ENCODE peak calls at places on chromosome 16, in ten cellular contexts. W, U, X, M, I, C, B, K, F and Z are unnamed samples.

GRCh38 chr16:79543219-79543618 is 57.3 kb downstream of the MAF start:
- ATAC-seq in W (peak; percentile 92), U (no peak), X (no peak), M (no peak), I (no peak), C (peak; percentile 84), B (no peak), K (peak; percentile 57), F (no peak), Z (no peak)

GRCh38 chr16:49564577-49565224 is 191.1 kb downstream of the C16orf78 start:
- ATAC-seq in W (peak; percentile 12), U (no peak), X (peak; percentile 23), M (peak; percentile 38), I (no peak), C (peak; percentile 34), B (no peak), K (peak; percentile 43), F (no peak), Z (no peak)

GRCh38 chr16:11470676-11471415 is 115.9 kb downstream of the LITAF start:
- ATAC-seq in W (no peak), U (no peak), X (no peak), M (no peak), I (no peak), C (no peak), B (peak; percentile 57), K (peak; percentile 19), F (no peak), Z (no peak)

GRCh38 chr16:85568519-85568918 is 44.6 kb upstream of the GSE1 start:
- ATAC-seq in W (no peak), U (no peak), X (peak; percentile 55), M (no peak), I (no peak), C (no peak), B (no peak), K (no peak), F (peak; percentile 70), Z (peak; percentile 60)

GRCh38 chr16:16865374-16865773 is 486.4 kb downstream of the NPIPA7 start:
- ATAC-seq in W (peak; percentile 88), U (no peak), X (no peak), M (no peak), I (no peak), C (peak; percentile 87), B (no peak), K (peak; percentile 78), F (no peak), Z (no peak)

GRCh38 chr16:60137891-60138290 is 1403.8 kb upstream of the GOT2 start:
- ATAC-seq in W (no peak), U (no peak), X (no peak), M (no peak), I (no peak), C (no peak), B (no peak), K (no peak), F (no peak), Z (no peak)

GRCh38 chr16:29141586-29142324 is 156.9 kb downstream of the LAT start:
- ATAC-seq in W (no peak), U (no peak), X (no peak), M (no peak), I (no peak), C (no peak), B (no peak), K (no peak), F (no peak), Z (no peak)

GRCh38 chr16:81657224-81657623 is 121.9 kb upstream of the PLCG2 start:
- ATAC-seq in W (no peak), U (no peak), X (no peak), M (no peak), I (no peak), C (no peak), B (no peak), K (no peak), F (no peak), Z (no peak)

GRCh38 chr16:88731699-88732098 is 25.4 kb downstream of the CTU2 start:
- ATAC-seq in W (no peak), U (no peak), X (no peak), M (no peak), I (no peak), C (no peak), B (no peak), K (peak; percentile 39), F (no peak), Z (no peak)

GRCh38 chr16:88460496-88461169 is 7.6 kb downstream of the ZFPM1 start:
- ATAC-seq in W (no peak), U (no peak), X (no peak), M (no peak), I (no peak), C (no peak), B (no peak), K (no peak), F (no peak), Z (no peak)

GRCh38 chr16:89422527-89422904 is 67.8 kb downstream of the ANKRD11 start:
- ATAC-seq in W (peak; percentile 60), U (peak; percentile 37), X (peak; percentile 45), M (peak; percentile 83), I (peak; percentile 73), C (peak; percentile 72), B (peak; percentile 22), K (no peak), F (peak; percentile 38), Z (no peak)

GRCh38 chr16:80680046-80680445 is 124.4 kb downstream of the CDYL2 start:
- ATAC-seq in W (no peak), U (no peak), X (no peak), M (no peak), I (no peak), C (no peak), B (no peak), K (no peak), F (no peak), Z (no peak)

GRCh38 chr16:66585477-66586239 is 6.4 kb downstream of the CMTM2 start:
- ATAC-seq in W (peak; percentile 64), U (no peak), X (peak; percentile 46), M (no peak), I (peak; percentile 35), C (peak; percentile 75), B (no peak), K (peak; percentile 40), F (peak; percentile 25), Z (no peak)

GRCh38 chr16:69397821-69398521 is 12.2 kb upstream of the TERF2 start:
- ATAC-seq in W (peak; percentile 84), U (no peak), X (peak; percentile 60), M (peak; percentile 90), I (peak; percentile 75), C (peak; percentile 91), B (peak; percentile 59), K (peak; percentile 86), F (peak; percentile 41), Z (peak; percentile 66)
- H3K4me3 ChIP-seq in W (no peak overlapping the region), U (no peak overlapping the region), X (no peak overlapping the region), M (no peak overlapping the region), I (no peak overlapping the region), C (peak overlapping the region; percentile 10), B (no peak overlapping the region), K (no peak overlapping the region), F (no peak overlapping the region), Z (no peak overlapping the region)

DNA sequence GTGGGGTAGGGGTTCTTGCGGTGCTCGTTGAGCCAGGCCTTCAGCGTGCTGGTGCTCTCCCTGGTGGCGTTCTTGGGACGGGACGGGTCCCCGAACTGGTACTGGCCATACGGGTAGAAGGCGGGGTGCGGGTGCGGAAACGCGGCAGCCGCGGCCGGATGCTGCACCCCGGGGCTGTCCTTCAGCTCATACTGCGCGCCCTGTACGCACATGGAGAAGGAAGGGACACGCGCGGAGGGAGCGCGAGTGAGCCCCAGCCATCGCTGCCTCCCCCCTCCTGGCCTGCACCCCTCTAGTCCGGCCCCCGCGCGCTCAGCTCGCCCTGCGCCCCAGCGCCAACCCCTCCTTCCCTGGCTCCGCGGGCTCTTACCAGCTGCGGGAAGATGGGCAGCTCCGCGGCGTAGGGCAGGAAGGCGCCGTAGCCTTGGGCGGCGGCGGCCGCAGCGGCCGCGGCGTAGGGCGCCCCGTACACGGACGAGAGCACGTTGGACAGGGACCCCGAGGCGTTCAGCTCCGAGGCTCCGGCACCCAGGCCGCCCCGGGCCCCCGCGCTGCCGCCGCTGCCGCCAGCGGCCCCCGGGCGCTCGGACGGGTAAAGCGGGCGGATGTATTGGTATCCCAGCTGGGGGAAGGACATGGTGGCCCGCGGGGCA is 1.0 kb downstream of the IRX3 start:
- ATAC-seq in W (peak; percentile 0), U (no peak), X (no peak), M (peak; percentile 17), I (no peak), C (peak; percentile 1), B (peak; percentile 9), K (no peak), F (peak; percentile 8), Z (no peak)
- H3K4me3 ChIP-seq in W (peak overlapping the region; percentile 93), U (no peak overlapping the region), X (peak overlapping the region; percentile 65), M (peak overlapping the region; percentile 78), I (peak overlapping the region; percentile 37), C (peak overlapping the region; percentile 84), B (peak overlapping the region; percentile 71), K (peak overlapping the region; percentile 54), F (no peak overlapping the region), Z (no peak overlapping the region)

DNA sequence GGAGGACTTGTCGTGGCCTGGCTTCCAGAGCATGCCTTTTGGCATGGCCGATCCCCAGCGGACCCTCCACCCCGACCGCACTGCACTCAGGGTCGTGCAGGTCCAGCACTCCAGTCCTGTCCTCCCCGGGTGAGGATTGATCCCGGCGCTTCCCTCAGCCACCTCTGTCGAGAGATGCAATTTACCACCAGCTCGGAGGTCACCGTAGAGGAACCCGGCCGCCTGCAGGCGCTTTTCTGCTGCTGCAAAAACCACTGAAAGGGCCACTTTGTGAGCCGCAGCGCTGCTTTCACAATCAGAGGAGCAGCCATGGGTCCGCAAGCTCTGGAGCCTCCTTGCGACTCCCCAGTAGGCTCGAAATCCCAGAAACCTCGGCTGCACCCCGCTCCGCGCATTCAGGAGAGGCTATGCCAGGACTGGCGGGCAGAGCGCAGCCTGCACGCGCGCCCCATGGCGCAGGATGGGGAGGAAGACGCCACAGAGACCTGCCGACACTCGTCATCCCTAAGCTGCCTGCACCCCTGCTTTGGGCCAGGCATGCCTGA is 134.2 kb downstream of the HS3ST2 start:
- ATAC-seq in W (peak; percentile 61), U (no peak), X (peak; percentile 31), M (peak; percentile 56), I (peak; percentile 36), C (no peak), B (no peak), K (peak; percentile 47), F (no peak), Z (no peak)
- H3K4me3 ChIP-seq in W (peak overlapping the region; percentile 1), U (no peak overlapping the region), X (no peak overlapping the region), M (peak overlapping the region; percentile 8), I (no peak overlapping the region), C (peak overlapping the region; percentile 18), B (no peak overlapping the region), K (peak overlapping the region; percentile 22), F (no peak overlapping the region), Z (peak overlapping the region; percentile 34)

DNA sequence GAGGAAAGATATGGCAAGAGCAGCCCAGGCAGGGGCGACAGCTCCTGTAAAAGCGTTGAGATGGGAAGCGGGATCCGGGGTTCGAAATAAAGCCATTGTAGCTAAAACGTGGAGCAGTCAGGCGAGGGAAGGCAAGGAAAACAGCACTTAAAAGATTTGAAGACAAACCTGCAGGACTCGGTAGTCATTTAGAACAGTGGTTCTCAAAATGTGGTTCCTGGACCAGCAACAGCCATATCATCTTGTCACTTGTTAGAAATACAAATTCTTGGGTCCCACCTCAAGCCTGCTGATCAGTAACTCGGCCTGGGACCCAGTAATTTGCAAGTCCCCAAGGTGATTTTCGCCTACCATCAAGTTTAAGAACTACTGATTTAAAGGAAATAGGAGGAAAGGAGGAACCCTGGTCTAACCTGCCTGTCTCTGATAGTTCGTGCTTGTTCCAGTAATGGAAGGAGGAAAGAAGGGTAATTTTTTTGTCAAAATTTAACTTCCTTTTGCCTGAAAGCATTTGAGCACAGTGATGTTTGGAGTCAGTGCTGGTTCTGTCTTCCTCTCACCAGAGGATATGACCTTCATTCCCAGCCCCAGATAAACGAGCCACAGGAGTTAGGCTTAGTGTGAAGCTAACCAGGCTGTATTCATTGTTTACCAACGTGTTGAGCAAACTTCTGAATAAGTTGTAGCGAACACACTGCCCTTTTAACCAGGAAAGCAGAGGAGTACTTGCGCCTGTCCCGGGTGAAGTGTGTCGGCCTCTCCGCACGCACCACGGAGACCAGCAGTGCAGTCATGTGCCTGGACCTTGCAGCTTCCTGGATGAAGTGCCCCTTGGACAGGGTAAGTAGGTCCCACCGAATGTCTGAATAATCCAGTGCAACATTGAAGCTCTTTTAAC is 1.1 kb downstream of the ORC6 start:
- ATAC-seq in W (no peak), U (no peak), X (no peak), M (no peak), I (no peak), C (no peak), B (no peak), K (no peak), F (no peak), Z (no peak)
- H3K4me3 ChIP-seq in W (peak overlapping the region; percentile 89), U (peak overlapping the region; percentile 80), X (peak overlapping the region; percentile 95), M (peak overlapping the region; percentile 96), I (no peak overlapping the region), C (peak overlapping the region; percentile 93), B (peak overlapping the region; percentile 88), K (peak overlapping the region; percentile 72), F (no peak overlapping the region), Z (peak overlapping the region; percentile 80)